ENCODE peak calls at places on chromosomes 4 and X, in four cellular contexts. A is nephron progenitor cell; J is T-helper 9 cell; V is stimulated activated CD4-positive, alpha-beta T cell treated with anti-CD3 and anti-CD28 coated beads, Interleukin-1b, Interleukin-23, amount 100 ng/mL, for 4 hours. N is an unnamed sample.

GRCh38 chr4:145843148-145843547 is 95.5 kb downstream of the ZNF827 start:
- DNase-seq in A (no peak), J (no peak), V (no peak), N (peak; percentile 68)

GRCh38 chr4:16439003-16439402 is 212.7 kb upstream of the TAPT1 start:
- DNase-seq in A (no peak), J (no peak), V (no peak), N (peak; percentile 83)

GRCh38 chr4:169174247-169174646 is 96.5 kb downstream of the SH3RF1 start:
- DNase-seq in A (no peak), J (no peak), V (no peak), N (no peak)

GRCh38 chr4:188127157-188127874 is 11.9 kb upstream of the TRIML1 start:
- DNase-seq in A (no peak), J (no peak), V (no peak), N (peak; percentile 68)

GRCh38 chr4:145861331-145862318 is 77.0 kb downstream of the ZNF827 start:
- DNase-seq in A (no peak), J (no peak), V (no peak), N (no peak)

GRCh38 chr4:86482851-86483490 is 111.1 kb upstream of the PTPN13 start:
- DNase-seq in A (peak; percentile 36), J (no peak), V (no peak), N (peak; percentile 11)

GRCh38 chr4:153186046-153186728 is 18.1 kb upstream of the TRIM2 start:
- DNase-seq in A (no peak), J (no peak), V (no peak), N (no peak)

GRCh38 chr4:48429709-48430474 is 53.3 kb upstream of the SLC10A4 start:
- DNase-seq in A (no peak), J (no peak), V (no peak), N (no peak)

GRCh38 chr4:112031712-112032328 is 113.4 kb upstream of the FAM241A start:
- DNase-seq in A (peak; percentile 37), J (no peak), V (no peak), N (peak; percentile 74)

GRCh38 chr4:56908206-56909082 is 744 bp downstream of the REST start:
- DNase-seq in A (peak; percentile 86), J (peak; percentile 55), V (peak; percentile 69), N (peak; percentile 74)

GRCh38 chr4:21856754-21857153 is 91.8 kb downstream of the KCNIP4 start:
- DNase-seq in A (no peak), J (no peak), V (no peak), N (no peak)

GRCh38 chrX:40065291-40066046 is 32.3 kb downstream of the BCOR start:
- DNase-seq in A (no peak), J (no peak), V (no peak), N (no peak)

GRCh38 chrX:31126205-31126604 is 54.4 kb upstream of the FTHL17 start:
- DNase-seq in A (no peak), J (no peak), V (no peak), N (peak; percentile 81)

GRCh38 chr4:4857001-4857808 is 2.3 kb upstream of the MSX1 start:
- DNase-seq in A (no peak), J (no peak), V (no peak), N (no peak)

GRCh38 chr4:4470208-4470607 is 71.6 kb downstream of the STX18 start:
- DNase-seq in A (no peak), J (no peak), V (no peak), N (no peak)

GRCh38 chrX:13937370-13938052 is 92.2 kb downstream of the GEMIN8 start:
- DNase-seq in A (no peak), J (no peak), V (no peak), N (peak; percentile 45)

GRCh38 chr4:128737098-128737513 is 72.4 kb upstream of the JADE1 start:
- DNase-seq in A (no peak), J (no peak), V (no peak), N (no peak)

GRCh38 chrX:112654871-112655270 is 24.9 kb downstream of the LHFPL1 start:
- DNase-seq in A (no peak), J (no peak), V (no peak), N (peak; percentile 20)

GRCh38 chr4:116664198-116664597 is 421.2 kb downstream of the TRAM1L1 start:
- DNase-seq in A (no peak), J (no peak), V (no peak), N (no peak)

GRCh38 chr4:165799384-165799815 is 73.6 kb upstream of the TLL1 start:
- DNase-seq in A (no peak), J (no peak), V (no peak), N (no peak)

GRCh38 chr4:90165883-90166282 is 38.7 kb downstream of the CCSER1 start:
- DNase-seq in A (no peak), J (no peak), V (no peak), N (no peak)

GRCh38 chr4:111883557-111883999 is 261.7 kb upstream of the FAM241A start:
- DNase-seq in A (no peak), J (no peak), V (no peak), N (no peak)

GRCh38 chrX:95058815-95059214 is 1384.8 kb downstream of the FAM133A start:
- DNase-seq in A (no peak), J (no peak), V (no peak), N (peak; percentile 89)

GRCh38 chr4:100386270-100386669 is 131.6 kb downstream of the EMCN start:
- DNase-seq in A (no peak), J (no peak), V (no peak), N (no peak)

GRCh38 chr4:81605278-81605677 is 133.6 kb upstream of the RASGEF1B start:
- DNase-seq in A (no peak), J (no peak), V (no peak), N (no peak)

GRCh38 chr4:185464184-185464583 is 7.3 kb downstream of the CCDC110 start:
- DNase-seq in A (no peak), J (no peak), V (no peak), N (no peak)

GRCh38 chr4:122830392-122831095 is 3.9 kb downstream of the FGF2 start:
- DNase-seq in A (no peak), J (no peak), V (no peak), N (peak; percentile 44)

GRCh38 chr4:1591107-1591506 is 93.0 kb downstream of the FAM53A start:
- DNase-seq in A (no peak), J (no peak), V (no peak), N (no peak)

GRCh38 chr4:25873632-25874129 is 10.9 kb upstream of the SEL1L3 start:
- DNase-seq in A (no peak), J (no peak), V (no peak), N (no peak)

GRCh38 chr4:86972997-86973396 is 38.2 kb downstream of the AFF1 start:
- DNase-seq in A (peak; percentile 8), J (no peak), V (no peak), N (peak; percentile 33)

GRCh38 chr4:177810210-177810609 is 368.0 kb upstream of the AGA start:
- DNase-seq in A (no peak), J (no peak), V (no peak), N (no peak)

GRCh38 chr4:4762909-4763814 is 96.3 kb upstream of the MSX1 start:
- DNase-seq in A (no peak), J (no peak), V (peak; percentile 7), N (peak; percentile 49)

GRCh38 chr4:57151481-57151880 is 41.3 kb upstream of the IGFBP7 start:
- DNase-seq in A (no peak), J (no peak), V (no peak), N (no peak)

GRCh38 chrX:109691752-109692151 is 41.3 kb downstream of the ACSL4 start:
- DNase-seq in A (no peak), J (no peak), V (no peak), N (no peak)

GRCh38 chr4:174657472-174657871 is 135.2 kb upstream of the HPGD start:
- DNase-seq in A (no peak), J (no peak), V (no peak), N (no peak)

GRCh38 chr4:140851032-140851636 is 94.9 kb upstream of the TBC1D9 start:
- DNase-seq in A (peak; percentile 47), J (no peak), V (no peak), N (peak; percentile 81)

N was measured in fibroblast of lung.